ENCODE peak calls at places on chromosome 9, in six cellular contexts. Q is H1, C is IMR-90, R is H9, H is mesenchymal stem cell, B is mesendoderm. F is an unnamed sample.

GRCh38 chr9:85522459-85523092 is 219.2 kb downstream of the AGTPBP1 start:
- DNase-seq in Q (peak; percentile 33), C (peak; percentile 25), R (peak; percentile 74), H (peak; percentile 45), B (peak; percentile 67), F (peak; percentile 34)

GRCh38 chr9:8074645-8075044 is 275.1 kb upstream of the DMAC1 start:
- DNase-seq in Q (no peak), C (no peak), R (no peak), H (no peak), B (no peak), F (no peak)

GRCh38 chr9:136907011-136907914 is 20.9 kb downstream of the TRAF2 start:
- DNase-seq in Q (no peak), C (no peak), R (peak; percentile 21), H (no peak), B (no peak), F (no peak)

GRCh38 chr9:110308504-110309109 is 29.1 kb downstream of the TXNDC8 start:
- DNase-seq in Q (no peak), C (no peak), R (no peak), H (no peak), B (no peak), F (no peak)

GRCh38 chr9:76987594-76988200 is 31.8 kb upstream of the FOXB2 start:
- DNase-seq in Q (peak; percentile 38), C (peak; percentile 44), R (peak; percentile 73), H (peak; percentile 30), B (peak; percentile 82), F (peak; percentile 74)

GRCh38 chr9:136300016-136300415 is 3.9 kb downstream of the CCDC187 start:
- DNase-seq in Q (no peak), C (no peak), R (no peak), H (no peak), B (no peak), F (no peak)

GRCh38 chr9:7974335-7975005 is 174.9 kb upstream of the DMAC1 start:
- DNase-seq in Q (no peak), C (no peak), R (no peak), H (no peak), B (no peak), F (no peak)

GRCh38 chr9:113361304-113362018 is 12.1 kb downstream of the BSPRY start:
- DNase-seq in Q (no peak), C (peak; percentile 52), R (no peak), H (no peak), B (no peak), F (no peak)

GRCh38 chr9:18985464-18985951 is 47.5 kb downstream of the SAXO1 start:
- DNase-seq in Q (no peak), C (no peak), R (no peak), H (no peak), B (no peak), F (no peak)

GRCh38 chr9:93246526-93246925 is 62.6 kb downstream of the WNK2 start:
- DNase-seq in Q (no peak), C (no peak), R (no peak), H (no peak), B (no peak), F (no peak)

GRCh38 chr9:134597041-134597913 is 44.3 kb upstream of the COL5A1 start:
- DNase-seq in Q (no peak), C (peak; percentile 66), R (no peak), H (peak; percentile 44), B (no peak), F (no peak)

GRCh38 chr9:76817489-76817888 is 53.3 kb downstream of the PCA3 start:
- DNase-seq in Q (no peak), C (peak; percentile 88), R (no peak), H (peak; percentile 98), B (no peak), F (peak; percentile 58)

GRCh38 chr9:100129772-100130171 is 30.7 kb downstream of the INVS start:
- DNase-seq in Q (no peak), C (no peak), R (no peak), H (no peak), B (peak; percentile 41), F (no peak)

GRCh38 chr9:124256517-124257069 is 1.2 kb upstream of the NEK6 start:
- DNase-seq in Q (no peak), C (peak; percentile 86), R (no peak), H (peak; percentile 95), B (no peak), F (peak; percentile 95)

GRCh38 chr9:6197330-6197729 is 18.3 kb upstream of the IL33 start:
- DNase-seq in Q (no peak), C (peak; percentile 5), R (peak; percentile 35), H (no peak), B (peak; percentile 63), F (no peak)

GRCh38 chr9:135039916-135040645 is 47.4 kb upstream of the OLFM1 start:
- DNase-seq in Q (no peak), C (no peak), R (no peak), H (no peak), B (no peak), F (no peak)

GRCh38 chr9:14066815-14067214 is 247.1 kb downstream of the NFIB start:
- DNase-seq in Q (no peak), C (no peak), R (no peak), H (no peak), B (no peak), F (no peak)

GRCh38 chr9:76591256-76591950 is 132.4 kb downstream of the GCNT1 start:
- DNase-seq in Q (no peak), C (peak; percentile 6), R (no peak), H (peak; percentile 12), B (no peak), F (no peak)

GRCh38 chr9:126442636-126443035 is 116.0 kb downstream of the MVB12B start:
- DNase-seq in Q (no peak), C (no peak), R (peak; percentile 4), H (no peak), B (no peak), F (no peak)

GRCh38 chr9:136793063-136793946 is 2.2 kb downstream of the TMEM141 start:
- DNase-seq in Q (no peak), C (no peak), R (peak; percentile 56), H (no peak), B (no peak), F (no peak)

GRCh38 chr9:8616419-8616818 is 816.8 kb upstream of the DMAC1 start:
- DNase-seq in Q (no peak), C (no peak), R (no peak), H (no peak), B (no peak), F (no peak)

GRCh38 chr9:37324691-37325490 is 97.6 kb upstream of the GRHPR start:
- DNase-seq in Q (no peak), C (no peak), R (no peak), H (no peak), B (no peak), F (no peak)

GRCh38 chr9:91417602-91418218 is 5.9 kb downstream of the NFIL3 start:
- DNase-seq in Q (no peak), C (no peak), R (no peak), H (no peak), B (no peak), F (no peak)

GRCh38 chr9:101711330-101711941 is 27.0 kb downstream of the GRIN3A start:
- DNase-seq in Q (no peak), C (no peak), R (peak; percentile 57), H (no peak), B (peak; percentile 61), F (no peak)

GRCh38 chr9:4774209-4774608 is 18.5 kb upstream of the RCL1 start:
- DNase-seq in Q (no peak), C (no peak), R (no peak), H (peak; percentile 89), B (no peak), F (no peak)

GRCh38 chr9:5839572-5839902 is 6.6 kb upstream of the ERMP1 start:
- DNase-seq in Q (no peak), C (no peak), R (no peak), H (no peak), B (no peak), F (no peak)

GRCh38 chr9:127928232-127929043 is 2.1 kb downstream of the PIP5KL1 start:
- DNase-seq in Q (no peak), C (no peak), R (peak; percentile 55), H (no peak), B (no peak), F (no peak)

GRCh38 chr9:104950838-104951237 is 22.9 kb upstream of the ABCA1 start:
- DNase-seq in Q (no peak), C (peak; percentile 77), R (no peak), H (peak; percentile 46), B (no peak), F (peak; percentile 67)

GRCh38 chr9:124834586-124834985 is 18.7 kb upstream of the WDR38 start:
- DNase-seq in Q (no peak), C (peak; percentile 67), R (no peak), H (no peak), B (no peak), F (no peak)

GRCh38 chr9:88400021-88400420 is 11.8 kb downstream of the SPIN1 start:
- DNase-seq in Q (no peak), C (peak; percentile 92), R (no peak), H (peak; percentile 88), B (peak; percentile 44), F (no peak)

GRCh38 chr9:20321683-20322082 is 300.6 kb downstream of the MLLT3 start:
- DNase-seq in Q (no peak), C (no peak), R (no peak), H (no peak), B (no peak), F (no peak)

DNA sequence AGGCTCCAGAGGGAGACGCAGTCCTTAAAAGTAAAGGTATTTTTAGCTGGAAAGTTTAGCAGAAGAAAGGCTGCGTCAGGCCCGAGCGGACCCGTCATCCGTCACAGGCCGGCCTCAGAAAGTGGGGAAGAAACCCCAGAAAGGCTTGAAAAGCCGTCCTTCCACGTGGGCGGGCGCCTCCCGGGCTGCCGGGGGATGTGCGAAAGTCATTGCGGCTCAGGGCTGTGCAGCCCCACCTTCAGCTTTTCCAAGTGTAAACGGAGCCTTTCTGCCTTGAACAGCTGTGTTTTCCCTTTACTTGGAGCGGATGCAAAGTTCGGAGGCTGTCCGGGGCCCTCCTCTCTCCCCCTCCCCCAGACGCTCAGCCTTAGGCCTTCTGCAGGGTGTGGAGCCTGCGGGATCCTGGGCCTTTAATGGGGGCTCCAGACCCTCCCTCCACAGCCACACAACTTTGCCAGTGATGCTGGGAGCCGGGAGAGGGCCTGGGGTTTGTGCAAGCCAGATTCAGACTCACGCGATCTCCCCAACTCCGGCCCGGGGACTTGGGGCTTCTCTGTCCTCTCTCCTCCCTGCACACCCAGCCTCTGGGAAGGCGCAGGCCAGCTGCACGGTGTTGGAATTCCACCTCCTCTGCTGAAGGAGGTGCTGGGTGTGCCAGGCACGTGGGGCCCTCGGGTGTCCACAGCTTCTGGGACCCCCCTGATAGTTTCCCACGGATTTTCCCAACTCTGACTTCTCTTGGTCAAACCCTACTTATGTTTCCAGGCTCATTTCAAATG is 95.4 kb upstream of the RAPGEF1 start:
- DNase-seq in Q (no peak), C (peak; percentile 22), R (no peak), H (no peak), B (no peak), F (no peak)
- H3K23ac ChIP-seq in Q (no peak overlapping the region), C (no peak overlapping the region), R (no peak overlapping the region), H (no peak overlapping the region), B (no peak overlapping the region), F (no peak overlapping the region)

GRCh38 chr9:121194730-121195129 is 6.9 kb downstream of the RAB14 start:
- DNase-seq in Q (no peak), C (no peak), R (no peak), H (no peak), B (no peak), F (no peak)
- H3K4me1 ChIP-seq in Q (no peaks in the 10 kb centered on the region), C (peaks cover 6% of the 10 kb centered on the region), R (no peaks in the 10 kb centered on the region), H (peaks cover 5% of the 10 kb centered on the region), B (peaks cover 1% of the 10 kb centered on the region), F (peaks cover 2% of the 10 kb centered on the region)

GRCh38 chr9:131836021-131836420 is 96.1 kb upstream of the RAPGEF1 start:
- DNase-seq in Q (no peak), C (no peak), R (no peak), H (no peak), B (no peak), F (no peak)
- H3K23ac ChIP-seq in Q (no peak overlapping the region), C (no peak overlapping the region), R (no peak overlapping the region), H (no peak overlapping the region), B (no peak overlapping the region), F (no peak overlapping the region)

GRCh38 chr9:95058121-95058785 is 259.3 kb downstream of the FANCC start:
- DNase-seq in Q (no peak), C (no peak), R (no peak), H (no peak), B (no peak), F (no peak)
- H3K4me1 ChIP-seq in Q (peaks cover 4% of the 10 kb centered on the region), C (peaks cover 33% of the 10 kb centered on the region), R (peaks cover 2% of the 10 kb centered on the region), H (peaks cover 22% of the 10 kb centered on the region), B (peaks cover 17% of the 10 kb centered on the region), F (peaks cover 13% of the 10 kb centered on the region)

F was measured in trophoblast cell.